ENCODE peak calls at places on chromosomes 4 and X, in ten cellular contexts. One of them, this sample, is unnamed.

GRCh38 chrX:24340501-24340900 is 19.9 kb upstream of the SUPT20HL1 start:
- DNase-seq in GM13977: no peak
- DNase-seq in heart left ventricle: no peak
- DNase-seq in glomerular endothelial cell: no peak
- DNase-seq in NCI-H460: no peak
- DNase-seq in AG08395: no peak
- DNase-seq in islet precursor cell: no peak
- DNase-seq in lower leg skin: no peak
- DNase-seq in T-helper 2 cell: no peak
- DNase-seq in HFFc6: no peak
- DNase-seq in this sample: no peak

GRCh38 chrX:68947882-68948605 is 119.2 kb downstream of the EFNB1 start:
- DNase-seq in T-helper 2 cell: no peak
- DNase-seq in NCI-H460: no peak
- DNase-seq in islet precursor cell: peak
- DNase-seq in lower leg skin: no peak
- DNase-seq in GM13977: peak
- DNase-seq in HFFc6: peak
- DNase-seq in heart left ventricle: no peak
- DNase-seq in glomerular endothelial cell: no peak
- DNase-seq in AG08395: peak
- DNase-seq in this sample: no peak

GRCh38 chr4:119087121-119087520 is 48.5 kb upstream of the MYOZ2 start:
- DNase-seq in GM13977: no peak
- DNase-seq in lower leg skin: no peak
- DNase-seq in heart left ventricle: no peak
- DNase-seq in HFFc6: no peak
- DNase-seq in islet precursor cell: no peak
- DNase-seq in T-helper 2 cell: no peak
- DNase-seq in glomerular endothelial cell: no peak
- DNase-seq in AG08395: peak
- DNase-seq in NCI-H460: no peak
- DNase-seq in this sample: no peak

GRCh38 chr4:108360857-108361820 is 192.4 kb upstream of the LEF1 start:
- DNase-seq in islet precursor cell: peak
- DNase-seq in glomerular endothelial cell: no peak
- DNase-seq in lower leg skin: no peak
- DNase-seq in T-helper 2 cell: no peak
- DNase-seq in AG08395: peak
- DNase-seq in GM13977: no peak
- DNase-seq in NCI-H460: no peak
- DNase-seq in HFFc6: peak
- DNase-seq in heart left ventricle: no peak
- DNase-seq in this sample: no peak

GRCh38 chrX:1360171-1360570 is 23.6 kb downstream of the IL3RA start:
- DNase-seq in HFFc6: no peak
- DNase-seq in GM13977: no peak
- DNase-seq in NCI-H460: no peak
- DNase-seq in lower leg skin: no peak
- DNase-seq in AG08395: no peak
- DNase-seq in glomerular endothelial cell: no peak
- DNase-seq in T-helper 2 cell: no peak
- DNase-seq in heart left ventricle: no peak
- DNase-seq in islet precursor cell: no peak
- DNase-seq in this sample: no peak

GRCh38 chrX:55206152-55206941 is 13.8 kb upstream of the PAGE5 start:
- DNase-seq in HFFc6: no peak
- DNase-seq in glomerular endothelial cell: no peak
- DNase-seq in NCI-H460: no peak
- DNase-seq in AG08395: no peak
- DNase-seq in GM13977: no peak
- DNase-seq in lower leg skin: no peak
- DNase-seq in islet precursor cell: no peak
- DNase-seq in T-helper 2 cell: no peak
- DNase-seq in heart left ventricle: no peak
- DNase-seq in this sample: no peak

GRCh38 chr4:183455431-183456145 is 11.2 kb downstream of the CDKN2AIP start:
- DNase-seq in HFFc6: peak
- DNase-seq in GM13977: no peak
- DNase-seq in AG08395: no peak
- DNase-seq in heart left ventricle: no peak
- DNase-seq in lower leg skin: no peak
- DNase-seq in islet precursor cell: peak
- DNase-seq in T-helper 2 cell: no peak
- DNase-seq in glomerular endothelial cell: no peak
- DNase-seq in NCI-H460: no peak
- DNase-seq in this sample: no peak

GRCh38 chrX:64975491-64975890 is 759 bp downstream of the ZC4H2 start:
- DNase-seq in GM13977: no peak
- DNase-seq in glomerular endothelial cell: no peak
- DNase-seq in heart left ventricle: peak
- DNase-seq in NCI-H460: no peak
- DNase-seq in T-helper 2 cell: no peak
- DNase-seq in lower leg skin: peak
- DNase-seq in islet precursor cell: peak
- DNase-seq in AG08395: peak
- DNase-seq in HFFc6: no peak
- DNase-seq in this sample: no peak

GRCh38 chr4:105194328-105195231 is 47.9 kb downstream of the TET2 start:
- DNase-seq in HFFc6: peak
- DNase-seq in islet precursor cell: no peak
- DNase-seq in GM13977: peak
- DNase-seq in NCI-H460: no peak
- DNase-seq in heart left ventricle: no peak
- DNase-seq in AG08395: no peak
- DNase-seq in glomerular endothelial cell: no peak
- DNase-seq in lower leg skin: no peak
- DNase-seq in T-helper 2 cell: no peak
- DNase-seq in this sample: no peak

GRCh38 chr4:122619583-122619982 is 1.3 kb downstream of the IL21 start:
- DNase-seq in NCI-H460: no peak
- DNase-seq in T-helper 2 cell: no peak
- DNase-seq in AG08395: no peak
- DNase-seq in lower leg skin: no peak
- DNase-seq in heart left ventricle: no peak
- DNase-seq in GM13977: no peak
- DNase-seq in HFFc6: no peak
- DNase-seq in islet precursor cell: no peak
- DNase-seq in glomerular endothelial cell: no peak
- DNase-seq in this sample: no peak

GRCh38 chrX:124805486-124805885 is 459.1 kb downstream of the SH2D1A start:
- DNase-seq in T-helper 2 cell: no peak
- DNase-seq in glomerular endothelial cell: no peak
- DNase-seq in HFFc6: no peak
- DNase-seq in NCI-H460: no peak
- DNase-seq in AG08395: no peak
- DNase-seq in heart left ventricle: no peak
- DNase-seq in islet precursor cell: no peak
- DNase-seq in lower leg skin: no peak
- DNase-seq in GM13977: no peak
- DNase-seq in this sample: no peak

GRCh38 chr4:173652283-173652931 is 122.4 kb upstream of the HAND2 start:
- DNase-seq in T-helper 2 cell: no peak
- DNase-seq in heart left ventricle: no peak
- DNase-seq in GM13977: no peak
- DNase-seq in HFFc6: no peak
- DNase-seq in lower leg skin: no peak
- DNase-seq in AG08395: no peak
- DNase-seq in NCI-H460: no peak
- DNase-seq in islet precursor cell: no peak
- DNase-seq in glomerular endothelial cell: no peak
- DNase-seq in this sample: no peak

GRCh38 chrX:9676738-9677097 is 88.9 kb downstream of the GPR143 start:
- DNase-seq in heart left ventricle: no peak
- DNase-seq in glomerular endothelial cell: no peak
- DNase-seq in NCI-H460: no peak
- DNase-seq in AG08395: no peak
- DNase-seq in GM13977: no peak
- DNase-seq in T-helper 2 cell: no peak
- DNase-seq in lower leg skin: no peak
- DNase-seq in islet precursor cell: no peak
- DNase-seq in HFFc6: no peak
- DNase-seq in this sample: no peak

This sample was measured in Panc1.